ENCODE peak calls at places on chromosomes 11 and 22, in eight cellular contexts. M, I, K, B, E, X, F and N are unnamed samples.

GRCh38 chr11:83554896-83555295 is 268.7 kb upstream of the CCDC90B start:
- DNase-seq in K (no peak), F (no peak), E (no peak), B (no peak), X (no peak), I (no peak), M (no peak), N (no peak)

GRCh38 chr11:27217496-27217895 is 145.5 kb downstream of the CCDC34 start:
- DNase-seq in E (no peak), F (no peak), M (no peak), X (no peak), B (no peak), K (no peak), I (no peak), N (no peak)

GRCh38 chr11:1812801-1813200 is 22.0 kb upstream of the SYT8 start:
- DNase-seq in F (no peak), E (no peak), I (no peak), B (no peak), X (no peak), M (no peak), K (no peak), N (no peak)

GRCh38 chr22:44379817-44380560 is 67.2 kb upstream of the SHISAL1 start:
- DNase-seq in K (no peak), M (no peak), F (no peak), X (no peak), E (no peak), I (no peak), B (no peak), N (no peak)

GRCh38 chr22:32528316-32528715 is 53.7 kb downstream of the FBXO7 start:
- DNase-seq in X (no peak), F (no peak), I (no peak), M (no peak), K (no peak), B (no peak), E (no peak), N (no peak)

GRCh38 chr11:36196476-36197099 is 92.6 kb downstream of the COMMD9 start:
- DNase-seq in B (peak; percentile 13), X (peak; percentile 56), F (no peak), I (no peak), K (no peak), M (no peak), E (no peak), N (no peak)

GRCh38 chr11:63459586-63459985 is 31.4 kb downstream of the PLAAT5 start:
- DNase-seq in F (no peak), K (no peak), M (no peak), B (no peak), I (no peak), X (no peak), E (no peak), N (no peak)

GRCh38 chr11:36928621-36929020 is 330.6 kb upstream of the RAG2 start:
- DNase-seq in M (no peak), B (no peak), K (no peak), E (no peak), F (no peak), I (no peak), X (no peak), N (no peak)

GRCh38 chr11:104968365-104968855 is at the start of gene CASP4:
- DNase-seq in M (no peak), K (no peak), I (no peak), X (peak; percentile 85), E (no peak), B (peak; percentile 32), F (peak; percentile 55), N (no peak)

GRCh38 chr11:101441747-101442146 is 142.1 kb downstream of the TRPC6 start:
- DNase-seq in E (no peak), B (peak; percentile 50), K (no peak), F (peak; percentile 45), X (peak; percentile 16), I (no peak), M (peak; percentile 82), N (no peak)

GRCh38 chr11:71304491-71304890 is 52.1 kb upstream of the SHANK2 start:
- DNase-seq in K (no peak), F (no peak), X (no peak), B (no peak), I (no peak), E (no peak), M (peak; percentile 6), N (no peak)

GRCh38 chr11:6469599-6469998 is 4.1 kb downstream of the TRIM3 start:
- DNase-seq in X (no peak), B (no peak), F (no peak), E (no peak), M (no peak), K (no peak), I (no peak), N (no peak)

GRCh38 chr11:128354476-128354875 is 232.9 kb downstream of the ETS1 start:
- DNase-seq in I (no peak), X (peak; percentile 44), M (no peak), E (no peak), F (no peak), K (no peak), B (no peak), N (no peak)

GRCh38 chr11:121714356-121714755 is 261.6 kb upstream of the SORL1-AS1 start:
- DNase-seq in X (peak; percentile 67), E (no peak), K (no peak), I (no peak), M (no peak), B (peak; percentile 4), F (no peak), N (no peak)

GRCh38 chr11:45617886-45618601 is 47.4 kb downstream of the CHST1 start:
- DNase-seq in K (no peak), M (no peak), F (no peak), I (no peak), B (no peak), E (no peak), X (no peak), N (no peak)

GRCh38 chr11:120675171-120675570 is 163.6 kb downstream of the GRIK4 start:
- DNase-seq in F (no peak), E (no peak), I (no peak), X (no peak), B (no peak), K (no peak), M (no peak), N (no peak)

GRCh38 chr11:76672431-76673163 is 2.0 kb upstream of the LRRC32 start:
- DNase-seq in F (no peak), M (no peak), K (peak; percentile 13), X (no peak), I (peak; percentile 27), B (no peak), E (no peak), N (peak; percentile 52)

GRCh38 chr11:120801801-120802689 is 221.9 kb upstream of the TBCEL start:
- DNase-seq in K (peak; percentile 15), M (no peak), E (peak; percentile 76), F (peak; percentile 63), X (peak; percentile 46), I (peak; percentile 8), B (peak; percentile 48), N (peak; percentile 50)

GRCh38 chr11:27679136-27680015 is 20.9 kb downstream of the BDNF start:
- DNase-seq in I (no peak), K (no peak), B (no peak), F (no peak), E (no peak), M (no peak), X (no peak), N (no peak)

GRCh38 chr22:26888887-26889286 is 231.5 kb downstream of the MIAT start:
- DNase-seq in F (no peak), M (no peak), B (no peak), E (no peak), I (no peak), X (peak; percentile 6), K (no peak), N (no peak)

GRCh38 chr22:26889794-26890193 is 232.4 kb downstream of the MIAT start:
- DNase-seq in E (no peak), M (no peak), I (no peak), X (no peak), B (no peak), K (no peak), F (no peak), N (no peak)

GRCh38 chr22:26887456-26887855 is 230.1 kb downstream of the MIAT start:
- DNase-seq in F (no peak), X (peak; percentile 82), B (peak; percentile 78), E (no peak), M (no peak), I (no peak), K (no peak), N (no peak)

GRCh38 chr22:26885441-26886261 is 228.3 kb downstream of the MIAT start:
- DNase-seq in X (no peak), M (no peak), I (no peak), F (no peak), K (no peak), B (no peak), E (no peak), N (no peak)

DNA sequence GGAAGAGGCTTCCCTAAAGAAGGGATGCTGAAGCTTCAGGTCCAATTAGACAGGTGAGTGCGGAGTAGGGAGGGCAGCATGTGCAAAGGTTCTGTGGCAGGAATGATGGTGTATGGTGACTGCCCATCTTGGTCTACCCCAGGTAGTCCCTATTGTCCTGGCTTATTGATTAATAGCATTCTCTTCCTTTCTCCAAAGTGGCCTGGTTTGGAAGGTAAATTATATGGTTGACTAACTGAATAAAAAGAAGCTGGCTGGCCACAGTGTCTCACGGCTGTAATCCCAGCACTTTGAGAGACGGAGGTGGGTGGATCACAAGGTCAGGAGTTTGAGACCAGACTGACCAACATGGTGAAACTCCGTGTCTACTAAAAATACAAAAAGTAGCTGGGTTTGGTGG is 230.5 kb downstream of the MIAT start:
- DNase-seq in M (no peak), F (no peak), E (no peak), K (no peak), B (no peak), I (no peak), X (no peak), N (no peak)
- TF ChIP-seq CTCF in M (no peak), F (no peak), E (no peak), K (no peak), B (no peak), I (no peak), X (no peak), N (no peak)

GRCh38 chr11:126331286-126331685 is 24.2 kb upstream of the ST3GAL4 start:
- DNase-seq in B (no peak), M (no peak), K (no peak), X (no peak), E (no peak), F (no peak), I (no peak), N (no peak)
- TF ChIP-seq CTCF in B (no peak), M (no peak), K (no peak), X (no peak), E (no peak), F (no peak), I (no peak), N (no peak)

GRCh38 chr22:30602049-30602448 is 4.9 kb upstream of the TCN2 start:
- DNase-seq in M (no peak), B (peak; percentile 28), I (no peak), K (no peak), X (peak; percentile 31), E (no peak), F (no peak), N (no peak)
- TF ChIP-seq CTCF in M (no peak), B (peak; percentile 57), I (no peak), K (no peak), X (peak; percentile 27), E (no peak), F (peak; percentile 33), N (no peak)

DNA sequence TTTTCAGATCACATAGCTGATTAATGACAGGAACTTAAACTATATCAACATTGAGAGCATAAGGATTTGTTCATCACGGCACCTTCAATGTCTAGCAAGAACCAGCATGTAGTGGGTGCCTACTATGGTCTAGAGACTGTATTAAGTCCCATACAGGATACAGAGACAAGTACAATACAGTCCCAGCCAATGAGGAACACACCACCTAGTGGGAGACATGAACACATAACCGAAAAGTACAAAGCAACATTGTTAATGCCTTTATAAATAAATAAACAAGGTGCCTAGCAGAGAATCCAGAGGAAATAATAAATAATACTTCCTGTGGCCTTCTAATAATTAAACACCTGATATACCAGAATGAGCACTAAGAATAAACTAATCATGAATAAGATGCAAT is 87.7 kb upstream of the OPCML start:
- DNase-seq in E (no peak), M (no peak), X (no peak), B (no peak), K (no peak), I (no peak), F (no peak), N (no peak)
- TF ChIP-seq CTCF in E (peak; percentile 21), M (no peak), X (no peak), B (no peak), K (no peak), I (no peak), F (no peak), N (no peak)